ENCODE peak calls at places on chromosome 16, in four cellular contexts. O is GM12878, Q is A549, S is K562. G is an unnamed sample.

GRCh38 chr16:55911616-55912015 is 36.4 kb upstream of the CES5A start:
- DNase-seq in O (no peak), Q (no peak), S (no peak), G (no peak)

GRCh38 chr16:3012828-3013420 is at the start of gene CLDN9:
- DNase-seq in O (no peak), Q (no peak), S (no peak), G (no peak)

GRCh38 chr16:68993885-68994284 is 111.6 kb upstream of the HAS3 start:
- DNase-seq in O (no peak), Q (peak), S (no peak), G (peak)

GRCh38 chr16:17318200-17318599 is 152.6 kb downstream of the XYLT1 start:
- DNase-seq in O (no peak), Q (peak), S (no peak), G (no peak)

GRCh38 chr16:72473631-72474030 is 301.7 kb upstream of the PMFBP1 start:
- DNase-seq in O (no peak), Q (no peak), S (no peak), G (no peak)

GRCh38 chr16:81204794-81205680 is 33.5 kb upstream of the BCO1 start:
- DNase-seq in O (peak), Q (peak), S (peak), G (peak)

GRCh38 chr16:1721372-1721771 is 15.4 kb downstream of the MAPK8IP3 start:
- DNase-seq in O (no peak), Q (no peak), S (no peak), G (no peak)

GRCh38 chr16:76748698-76749097 is 442.3 kb upstream of the MON1B start:
- DNase-seq in O (no peak), Q (no peak), S (no peak), G (no peak)

GRCh38 chr16:48136547-48137360 is 19.0 kb downstream of the ABCC12 start:
- DNase-seq in O (no peak), Q (no peak), S (peak), G (no peak)

GRCh38 chr16:65510850-65511249 is 389.0 kb upstream of the CDH11 start:
- DNase-seq in O (no peak), Q (no peak), S (no peak), G (peak)

GRCh38 chr16:14252860-14253259 is 181.7 kb downstream of the MRTFB start:
- DNase-seq in O (no peak), Q (no peak), S (no peak), G (no peak)

DNA sequence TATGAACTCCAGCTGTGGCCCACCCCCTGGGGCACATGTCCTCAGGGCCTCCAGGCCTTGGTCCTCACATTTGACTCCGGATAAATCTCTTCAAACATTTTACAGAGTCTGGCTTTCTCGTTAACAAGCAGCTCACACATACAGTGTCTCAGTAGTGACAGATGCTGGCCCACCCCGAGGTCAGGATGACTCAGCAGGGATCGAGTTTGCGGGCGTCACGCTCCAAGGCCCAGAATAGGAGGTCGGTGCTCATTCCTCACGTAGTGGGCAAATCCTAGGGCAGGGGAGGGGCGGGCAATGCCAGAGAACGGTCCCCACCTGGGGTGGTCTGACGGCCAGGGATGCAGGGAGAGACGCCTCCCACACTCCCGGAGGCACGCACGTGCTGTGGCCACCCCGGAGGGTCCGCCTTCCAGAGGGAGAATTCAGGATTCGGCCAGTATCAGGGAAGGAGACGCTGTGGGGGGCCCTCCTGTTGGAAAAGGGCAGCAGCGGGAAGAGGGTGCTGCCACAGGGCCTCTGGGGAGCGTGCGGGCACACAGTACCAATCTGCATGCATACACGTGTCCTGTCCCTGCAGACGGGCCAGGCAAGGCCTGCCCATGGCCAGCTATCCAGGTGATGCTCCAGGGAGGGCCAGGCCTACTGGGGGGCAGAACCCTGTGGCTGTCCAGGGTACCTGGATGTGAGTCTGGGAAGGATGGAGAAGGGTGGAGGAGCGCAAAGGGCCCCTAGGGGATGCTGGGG is 8.6 kb downstream of the SLC7A5 start:
- DNase-seq in O (no peak), Q (peak), S (no peak), G (peak)
- TF ChIP-seq REST in O (no peak), Q (no peak), S (no peak), G (no peak)

GRCh38 chr16:67265834-67266233 is 13.5 kb upstream of the PLEKHG4 start:
- DNase-seq in O (no peak), Q (no peak), S (no peak), G (no peak)
- TF ChIP-seq MYC in O (no peak), Q (no peak), S (no peak), G (no peak)

GRCh38 chr16:87806246-87806607 is 40.4 kb upstream of the KLHDC4 start:
- DNase-seq in O (no peak), Q (no peak), S (peak), G (no peak)
- TF ChIP-seq REST in O (no peak), Q (no peak), S (no peak), G (no peak)

DNA sequence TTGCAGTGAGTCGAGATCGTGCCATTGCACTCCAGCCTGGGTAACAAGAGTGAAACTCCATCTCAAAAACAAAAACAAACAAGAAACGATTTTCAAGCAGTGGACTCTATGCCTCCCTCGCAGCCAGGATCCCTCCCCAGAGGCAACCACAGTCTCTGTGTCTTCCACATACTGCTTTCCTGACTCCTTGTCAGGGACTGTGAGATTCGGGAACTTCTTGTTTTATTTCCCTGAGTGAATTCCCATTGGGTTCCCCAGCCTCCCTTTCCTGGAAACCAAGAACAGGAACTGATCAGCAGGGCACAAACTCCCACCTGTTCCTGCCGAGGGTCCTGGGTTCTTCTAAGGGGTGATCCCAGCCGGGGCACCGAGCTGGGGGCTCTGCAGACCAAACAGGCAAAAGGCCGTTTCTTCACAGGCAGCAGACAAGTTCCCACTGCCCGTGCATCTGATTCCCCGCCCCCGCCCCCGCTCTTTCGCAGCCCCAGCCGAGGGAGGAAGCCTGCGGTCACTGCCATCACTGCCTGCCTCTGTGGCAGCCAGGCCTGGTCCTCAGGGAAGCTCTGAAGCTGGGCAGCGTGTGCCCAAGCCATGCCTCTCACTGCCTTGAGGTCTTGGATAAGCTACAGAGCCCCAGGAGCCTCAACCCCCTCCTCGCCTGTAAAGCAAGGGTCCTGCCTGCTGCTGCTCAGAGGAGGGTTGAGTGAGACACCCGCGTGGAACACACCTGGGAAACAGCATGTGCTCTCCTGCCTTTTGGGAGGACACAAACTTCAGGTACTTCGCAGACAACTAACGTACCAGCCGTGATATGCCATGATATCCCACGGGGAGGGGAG is 5.5 kb upstream of the PIEZO1 start:
- DNase-seq in O (no peak), Q (no peak), S (peak), G (no peak)
- TF ChIP-seq MYC in O (no peak), Q (no peak), S (no peak), G (peak)

GRCh38 chr16:280991-281659 is 734 bp downstream of the ARHGDIG start:
- DNase-seq in O (no peak), Q (no peak), S (no peak), G (no peak)

GRCh38 chr16:282491-282890 is 473 bp upstream of the PDIA2 start:
- DNase-seq in O (no peak), Q (no peak), S (peak), G (no peak)

GRCh38 chr16:281660-282249 is 1.2 kb upstream of the PDIA2 start:
- DNase-seq in O (no peak), Q (no peak), S (no peak), G (no peak)

GRCh38 chr16:284204-285120 is 1.5 kb downstream of the PDIA2 start:
- DNase-seq in O (no peak), Q (no peak), S (no peak), G (no peak)

GRCh38 chr16:282944-283744 is at the start of gene PDIA2:
- DNase-seq in O (no peak), Q (no peak), S (no peak), G (no peak)
- TF ChIP-seq REST in O (no peak), Q (no peak), S (no peak), G (no peak)

DNA sequence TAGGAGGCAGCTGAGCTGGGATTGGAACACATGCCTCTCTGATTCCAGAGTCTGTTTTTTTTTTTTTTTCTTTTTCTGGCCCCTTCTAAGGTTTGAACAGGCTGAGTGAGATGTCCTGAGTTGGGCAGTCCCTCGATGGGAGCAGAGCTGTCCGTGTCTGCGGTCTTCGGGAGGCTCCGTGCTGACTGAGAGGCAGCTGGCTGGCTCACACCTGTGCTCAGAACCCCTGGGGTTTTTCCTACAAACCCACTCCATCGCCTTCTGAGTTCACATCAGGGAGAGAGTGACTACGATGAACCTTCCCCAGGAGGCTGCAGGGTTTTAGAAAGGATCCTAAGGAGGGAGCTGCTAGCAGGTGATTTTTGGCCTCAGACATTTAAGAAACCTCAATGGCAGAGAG is 92.5 kb downstream of the IRF8 start:
- DNase-seq in O (no peak), Q (no peak), S (no peak), G (no peak)
- TF ChIP-seq MYC in O (no peak), Q (no peak), S (no peak), G (no peak)

G was measured in HepG2.